ENCODE peak calls at places on chromosomes 2 and 18, in five cellular contexts. H is esophagus muscularis mucosa, M is GM23338, W is fibroblast of mammary gland, V is mesothelial cell of epicardium. G is an unnamed sample.

GRCh38 chr18:67639872-67640271 is 123.4 kb upstream of the DSEL start:
- DNase-seq in H (no peak), M (no peak), W (peak), V (no peak), G (no peak)

GRCh38 chr2:154706660-154707059 is 8.2 kb downstream of the KCNJ3 start:
- DNase-seq in H (no peak), M (no peak), W (no peak), V (no peak), G (no peak)

GRCh38 chr2:204453730-204454167 is 91.5 kb upstream of the PARD3B start:
- DNase-seq in H (no peak), M (peak), W (no peak), V (no peak), G (no peak)

GRCh38 chr18:27785815-27786537 is 391.0 kb downstream of the CDH2 start:
- DNase-seq in H (no peak), M (peak), W (no peak), V (no peak), G (no peak)

GRCh38 chr2:157355618-157356017 is 30.0 kb upstream of the ERMN start:
- DNase-seq in H (no peak), M (peak), W (peak), V (no peak), G (no peak)

GRCh38 chr18:13436596-13436995 is 218.0 kb downstream of the LDLRAD4 start:
- DNase-seq in H (no peak), M (no peak), W (no peak), V (no peak), G (no peak)

GRCh38 chr2:17793293-17793692 is 23.0 kb upstream of the MSGN1 start:
- DNase-seq in H (no peak), M (no peak), W (no peak), V (no peak), G (no peak)

GRCh38 chr2:147227313-147227712 is 617.5 kb upstream of the ACVR2A start:
- DNase-seq in H (no peak), M (no peak), W (no peak), V (no peak), G (no peak)

GRCh38 chr2:73981081-73981968 is 3.4 kb upstream of the TET3 start:
- DNase-seq in H (no peak), M (peak), W (peak), V (no peak), G (no peak)

GRCh38 chr2:28377984-28378678 is 14.5 kb upstream of the FOSL2 start:
- DNase-seq in H (no peak), M (no peak), W (no peak), V (no peak), G (no peak)

GRCh38 chr2:28382755-28383154 is 9.9 kb upstream of the FOSL2 start:
- DNase-seq in H (no peak), M (no peak), W (no peak), V (no peak), G (no peak)

GRCh38 chr2:28378679-28379392 is 13.8 kb upstream of the FOSL2 start:
- DNase-seq in H (no peak), M (no peak), W (no peak), V (no peak), G (no peak)

GRCh38 chr2:28380185-28380584 is 12.5 kb upstream of the FOSL2 start:
- DNase-seq in H (no peak), M (no peak), W (no peak), V (no peak), G (no peak)

GRCh38 chr2:28381225-28382180 is 11.2 kb upstream of the FOSL2 start:
- DNase-seq in H (no peak), M (no peak), W (no peak), V (no peak), G (no peak)
- TF ChIP-seq CTCF in H (no peak), M (no peak), W (no peak), V (no peak), G (no peak)

GRCh38 chr2:174053285-174053684 is 88.1 kb upstream of the SP3 start:
- DNase-seq in H (no peak), M (peak), W (no peak), V (no peak), G (no peak)

GRCh38 chr2:174052639-174052976 is 87.4 kb upstream of the SP3 start:
- DNase-seq in H (no peak), M (no peak), W (no peak), V (no peak), G (no peak)

GRCh38 chr2:174053784-174054183 is 88.6 kb upstream of the SP3 start:
- DNase-seq in H (no peak), M (peak), W (no peak), V (no peak), G (no peak)

GRCh38 chr2:174051039-174051438 is 85.9 kb upstream of the SP3 start:
- DNase-seq in H (no peak), M (peak), W (no peak), V (no peak), G (no peak)

GRCh38 chr2:174051741-174052638 is 86.8 kb upstream of the SP3 start:
- DNase-seq in H (no peak), M (peak), W (peak), V (peak), G (no peak)
- TF ChIP-seq CTCF in H (no peak), M (no peak), W (no peak), V (no peak), G (no peak)

DNA sequence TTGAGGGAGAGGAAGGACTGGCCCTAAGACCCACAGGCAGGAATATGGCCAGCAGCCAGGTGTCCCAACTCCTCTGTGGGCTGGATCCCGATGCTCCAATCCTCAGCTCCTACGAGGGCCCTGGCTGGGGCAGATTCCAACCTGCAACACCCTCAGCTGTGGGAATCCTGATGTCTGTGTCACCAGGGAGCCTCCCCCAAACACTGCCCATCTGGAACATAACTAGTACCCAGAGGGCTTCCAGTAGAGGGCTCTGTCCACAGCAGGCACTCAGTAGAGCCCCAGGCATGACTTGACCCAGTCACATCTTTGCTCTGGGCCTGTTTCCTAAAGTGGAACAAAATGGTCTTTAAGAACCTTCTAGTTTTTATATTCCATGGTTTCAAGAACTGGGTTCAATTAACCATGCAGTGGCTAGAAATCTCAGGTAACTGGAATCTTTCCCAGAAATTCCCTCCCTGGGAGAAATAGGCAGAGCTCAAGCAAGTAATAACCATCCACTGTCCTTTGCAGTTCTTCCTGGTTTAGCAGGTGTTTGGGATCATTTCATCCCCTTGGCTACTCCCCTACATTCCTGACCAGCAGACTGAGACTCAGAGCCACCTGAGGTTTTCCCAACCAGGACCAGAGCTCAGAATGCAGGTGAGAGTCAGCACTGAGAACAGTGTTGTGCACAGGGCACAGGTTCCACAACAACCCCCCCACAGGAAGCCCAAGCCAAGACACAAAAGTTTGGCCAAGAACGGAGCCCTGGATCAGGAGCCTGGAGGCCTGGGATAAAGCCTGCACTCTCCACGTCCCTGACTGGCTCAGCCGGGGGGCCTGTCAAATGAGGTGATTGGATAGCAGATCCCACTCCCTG is 20.8 kb upstream of the LOXHD1 start:
- DNase-seq in H (no peak), M (peak), W (peak), V (no peak), G (no peak)
- TF ChIP-seq CTCF in H (no peak), M (no peak), W (peak), V (no peak), G (no peak)

GRCh38 chr18:22170421-22171262 is 1.3 kb downstream of the GATA6 start:
- DNase-seq in H (peak), M (peak), W (peak), V (no peak), G (no peak)

GRCh38 chr18:22168360-22168921 is 948 bp upstream of the GATA6 start:
- DNase-seq in H (no peak), M (peak), W (no peak), V (no peak), G (no peak)

GRCh38 chr18:22167471-22168151 is 1.8 kb upstream of the GATA6 start:
- DNase-seq in H (no peak), M (peak), W (no peak), V (no peak), G (no peak)

GRCh38 chr18:22169889-22170420 is 566 bp downstream of the GATA6 start:
- DNase-seq in H (peak), M (peak), W (peak), V (no peak), G (no peak)

GRCh38 chr18:22169011-22169888 is at the start of gene GATA6:
- DNase-seq in H (no peak), M (peak), W (peak), V (peak), G (no peak)
- TF ChIP-seq CTCF in H (peak), M (peak), W (peak), V (no peak), G (no peak)

GRCh38 chr2:224145751-224146355 is 106.8 kb upstream of the SERPINE2 start:
- DNase-seq in H (no peak), M (no peak), W (peak), V (no peak), G (no peak)

GRCh38 chr2:224141304-224141703 is 102.2 kb upstream of the SERPINE2 start:
- DNase-seq in H (no peak), M (no peak), W (no peak), V (no peak), G (no peak)

GRCh38 chr2:224143521-224143920 is 104.4 kb upstream of the SERPINE2 start:
- DNase-seq in H (no peak), M (no peak), W (no peak), V (no peak), G (no peak)

GRCh38 chr2:224146356-224147160 is 107.5 kb upstream of the SERPINE2 start:
- DNase-seq in H (no peak), M (no peak), W (no peak), V (no peak), G (no peak)

DNA sequence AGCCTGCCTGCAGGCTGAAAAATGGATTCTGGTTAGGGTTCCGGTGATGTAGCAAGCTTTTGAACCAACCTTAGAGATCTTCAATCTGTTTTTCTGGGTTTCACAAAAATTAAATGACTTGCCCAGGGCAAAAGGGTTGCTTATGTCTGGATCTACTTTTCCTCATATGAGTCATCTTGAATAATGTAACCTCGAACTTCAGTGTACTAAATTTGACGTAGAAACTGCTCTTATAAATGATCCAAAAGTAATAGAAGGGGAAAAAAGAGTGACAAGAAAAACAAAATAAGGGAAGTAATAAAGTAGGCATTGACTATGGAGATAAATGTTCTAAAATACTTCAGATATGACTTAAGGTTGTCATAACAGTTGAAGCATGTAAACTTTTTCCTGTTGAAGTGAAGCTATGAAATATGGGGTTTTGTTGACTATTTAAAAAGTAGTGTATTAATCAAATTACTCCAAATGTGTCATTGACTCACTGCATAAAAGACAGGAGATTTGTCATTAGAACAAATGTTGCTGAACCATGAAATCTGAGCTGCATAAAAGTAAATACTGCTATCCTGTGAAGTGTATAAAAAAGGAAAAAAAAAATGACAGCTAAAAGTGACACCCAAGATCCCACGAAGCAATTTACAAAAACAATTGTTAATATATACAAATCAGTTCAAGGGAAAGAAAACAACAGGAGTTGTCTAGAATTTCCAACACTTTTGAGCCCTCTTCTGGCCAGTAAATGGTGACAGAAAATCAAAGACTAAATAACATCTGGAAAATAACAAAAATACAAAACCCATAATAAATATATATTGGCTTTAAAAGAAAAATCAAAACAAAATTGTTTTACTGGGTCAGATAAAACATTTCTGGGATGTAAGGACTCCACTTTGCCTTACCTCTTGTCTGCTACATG is 103.6 kb upstream of the SERPINE2 start:
- DNase-seq in H (no peak), M (no peak), W (peak), V (no peak), G (no peak)
- TF ChIP-seq CTCF in H (no peak), M (no peak), W (peak), V (no peak), G (no peak)

GRCh38 chr2:16216555-16216938 is 276.2 kb downstream of the MYCN start:
- DNase-seq in H (no peak), M (no peak), W (no peak), V (no peak), G (no peak)

GRCh38 chr2:16217271-16217670 is 276.9 kb downstream of the MYCN start:
- DNase-seq in H (no peak), M (no peak), W (no peak), V (no peak), G (no peak)

GRCh38 chr2:16218161-16218560 is 277.8 kb downstream of the MYCN start:
- DNase-seq in H (no peak), M (no peak), W (no peak), V (no peak), G (no peak)

GRCh38 chr2:16219292-16219975 is 279.1 kb downstream of the MYCN start:
- DNase-seq in H (no peak), M (no peak), W (no peak), V (no peak), G (no peak)

GRCh38 chr2:16218651-16219050 is 278.3 kb downstream of the MYCN start:
- DNase-seq in H (no peak), M (peak), W (no peak), V (no peak), G (no peak)
- TF ChIP-seq CTCF in H (peak), M (peak), W (no peak), V (no peak), G (no peak)

G was measured in omental fat pad.